ENCODE peak calls at places on chromosome 21, in four cellular contexts. K is IMR-90, Z is neuronal stem cell, O is mesenchymal stem cell. M is an unnamed sample.

GRCh38 chr21:36330904-36331303 is 10.9 kb downstream of the MORC3 start:
- DNase-seq in K (peak; percentile 60), Z (no peak), O (peak; percentile 60), M (peak; percentile 53)

GRCh38 chr21:15406791-15407190 is 323.0 kb upstream of the USP25 start:
- DNase-seq in K (no peak), Z (no peak), O (no peak), M (no peak)

GRCh38 chr21:38993561-38993960 is 187.8 kb downstream of the ETS2 start:
- DNase-seq in K (peak; percentile 92), Z (no peak), O (peak; percentile 81), M (no peak)

GRCh38 chr21:14383596-14384210 is 757 bp upstream of the HSPA13 start:
- DNase-seq in K (peak; percentile 5), Z (peak; percentile 3), O (no peak), M (no peak)

GRCh38 chr21:29501451-29501850 is 202.7 kb downstream of the BACH1 start:
- DNase-seq in K (peak; percentile 88), Z (no peak), O (no peak), M (no peak)

GRCh38 chr21:17613242-17613676 is 558 bp upstream of the BTG3 start:
- DNase-seq in K (no peak), Z (peak; percentile 4), O (peak; percentile 28), M (no peak)

GRCh38 chr21:44869860-44870747 is 3.4 kb downstream of the PTTG1IP start:
- DNase-seq in K (peak; percentile 96), Z (no peak), O (peak; percentile 97), M (peak; percentile 94)

GRCh38 chr21:36210779-36211659 is 54.4 kb downstream of the DOP1B start:
- DNase-seq in K (no peak), Z (no peak), O (no peak), M (peak; percentile 67)

GRCh38 chr21:36419996-36420395 is 34.8 kb downstream of the CHAF1B start:
- DNase-seq in K (peak; percentile 92), Z (peak; percentile 65), O (peak; percentile 92), M (peak; percentile 93)

GRCh38 chr21:45330075-45330781 is 42.5 kb upstream of the POFUT2 start:
- DNase-seq in K (peak; percentile 88), Z (no peak), O (peak; percentile 88), M (peak; percentile 97)

GRCh38 chr21:45030637-45031218 is 43.7 kb upstream of the ADARB1 start:
- DNase-seq in K (no peak), Z (no peak), O (peak; percentile 20), M (no peak)

GRCh38 chr21:15005391-15005790 is 59.4 kb downstream of the NRIP1 start:
- DNase-seq in K (peak; percentile 38), Z (no peak), O (no peak), M (peak; percentile 88)

GRCh38 chr21:24456358-24456757 is 1150.9 kb downstream of the MRPL39 start:
- DNase-seq in K (no peak), Z (no peak), O (no peak), M (no peak)

GRCh38 chr21:30126575-30126974 is 40.0 kb downstream of the CLDN17 start:
- DNase-seq in K (no peak), Z (no peak), O (no peak), M (no peak)

GRCh38 chr21:44994016-44994365 is 54.2 kb downstream of the SLX9 start:
- DNase-seq in K (no peak), Z (no peak), O (no peak), M (no peak)

GRCh38 chr21:30829659-30830058 is at the start of gene KRTAP7-1:
- DNase-seq in K (no peak), Z (no peak), O (no peak), M (no peak)

GRCh38 chr21:37208741-37209225 is 58.4 kb downstream of the VPS26C start:
- DNase-seq in K (no peak), Z (no peak), O (no peak), M (no peak)

GRCh38 chr21:25457411-25457810 is 149.9 kb downstream of the MRPL39 start:
- DNase-seq in K (peak; percentile 85), Z (no peak), O (peak; percentile 39), M (no peak)

GRCh38 chr21:44442266-44443125 is 12.8 kb upstream of the LRRC3 start:
- DNase-seq in K (no peak), Z (no peak), O (no peak), M (no peak)

GRCh38 chr21:25573409-25574206 is 33.7 kb downstream of the MRPL39 start:
- DNase-seq in K (peak; percentile 99), Z (no peak), O (peak; percentile 93), M (peak; percentile 26)

GRCh38 chr21:39667353-39667891 is 54.7 kb downstream of the B3GALT5 start:
- DNase-seq in K (no peak), Z (no peak), O (no peak), M (no peak)

GRCh38 chr21:28615276-28615675 is 377.4 kb downstream of the LTN1 start:
- DNase-seq in K (peak; percentile 84), Z (no peak), O (no peak), M (peak; percentile 37)

GRCh38 chr21:26844258-26845065 is 747 bp downstream of the ADAMTS1 start:
- DNase-seq in K (peak; percentile 22), Z (peak; percentile 44), O (peak; percentile 63), M (peak; percentile 48)

GRCh38 chr21:26843912-26844257 is 1.3 kb downstream of the ADAMTS1 start:
- DNase-seq in K (peak; percentile 55), Z (peak; percentile 35), O (peak; percentile 61), M (no peak)

GRCh38 chr21:26845066-26845749 is at the start of gene ADAMTS1:
- DNase-seq in K (peak; percentile 92), Z (peak; percentile 88), O (peak; percentile 95), M (peak; percentile 97)

GRCh38 chr21:26842300-26842699 is 2.9 kb downstream of the ADAMTS1 start:
- DNase-seq in K (peak; percentile 64), Z (no peak), O (peak; percentile 48), M (no peak)

DNA sequence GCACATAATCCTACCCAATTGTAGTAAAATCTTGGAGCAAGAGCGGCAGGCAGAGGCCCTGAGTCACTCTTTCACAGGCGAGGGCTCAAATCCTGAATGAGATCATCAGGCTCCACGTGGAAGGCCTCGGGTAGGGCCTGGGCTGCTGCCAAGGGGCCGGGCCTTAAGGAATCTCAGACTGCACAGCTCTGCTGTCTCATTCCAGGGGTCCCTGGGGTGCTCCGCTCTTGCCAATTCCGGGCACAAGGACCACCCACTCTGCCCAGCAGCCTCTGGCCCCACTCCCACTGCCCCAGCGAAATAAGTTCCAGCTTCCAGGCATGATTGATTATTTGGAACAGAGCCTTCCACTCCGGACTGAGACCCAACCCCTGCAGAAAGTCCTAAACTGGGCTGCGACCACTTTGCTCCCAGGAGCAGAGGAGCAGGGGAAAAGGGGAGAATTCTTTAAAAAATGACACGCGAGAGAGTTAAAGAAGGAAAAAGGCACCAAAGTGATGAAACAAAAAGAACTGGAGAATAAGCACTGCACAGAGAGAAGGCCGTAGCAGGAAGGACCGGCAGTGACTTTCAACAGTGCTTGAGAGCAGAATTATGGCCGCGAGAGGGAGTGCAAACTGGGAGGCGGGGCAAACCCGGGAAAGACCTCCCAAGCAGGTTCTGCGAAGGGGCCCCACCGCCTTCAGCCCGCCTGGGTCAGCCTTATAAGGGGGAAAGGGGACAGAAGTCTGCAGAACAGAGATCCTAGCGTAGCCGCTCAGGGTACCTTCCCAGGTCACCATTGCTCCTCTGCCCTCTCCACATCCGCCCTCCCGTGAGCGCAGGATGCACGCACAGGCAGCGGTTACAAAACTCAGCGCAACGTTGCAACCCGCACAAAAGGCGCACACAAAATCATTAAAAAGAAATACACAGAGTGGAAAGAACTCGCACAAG is 2.0 kb downstream of the ADAMTS1 start:
- DNase-seq in K (peak; percentile 96), Z (peak; percentile 68), O (peak; percentile 96), M (peak; percentile 92)
- H2BK120ac ChIP-seq in K (peak overlapping the region; percentile 29), Z (no peak overlapping the region), O (no peak overlapping the region), M (no peak overlapping the region)

GRCh38 chr21:35051287-35051818 is 2.3 kb upstream of the RUNX1 start:
- DNase-seq in K (peak; percentile 80), Z (peak; percentile 59), O (peak; percentile 90), M (peak; percentile 91)
- H4K8ac ChIP-seq in K (peak overlapping the region; percentile 87), Z (no peak overlapping the region), O (peak overlapping the region; percentile 48), M (no peak overlapping the region)

GRCh38 chr21:42390193-42390592 is 5.7 kb downstream of the TMPRSS3 start:
- DNase-seq in K (no peak), Z (no peak), O (no peak), M (no peak)
- H3K4me1 ChIP-seq in K (no peaks in the 10 kb centered on the region), Z (peaks cover 12% of the 10 kb centered on the region), O (peaks cover 27% of the 10 kb centered on the region), M (no peaks in the 10 kb centered on the region)

GRCh38 chr21:43317254-43317748 is 109.6 kb downstream of the SIK1 start:
- DNase-seq in K (no peak), Z (no peak), O (no peak), M (no peak)
- H2BK120ac ChIP-seq in K (no peak overlapping the region), Z (no peak overlapping the region), O (no peak overlapping the region), M (no peak overlapping the region)

DNA sequence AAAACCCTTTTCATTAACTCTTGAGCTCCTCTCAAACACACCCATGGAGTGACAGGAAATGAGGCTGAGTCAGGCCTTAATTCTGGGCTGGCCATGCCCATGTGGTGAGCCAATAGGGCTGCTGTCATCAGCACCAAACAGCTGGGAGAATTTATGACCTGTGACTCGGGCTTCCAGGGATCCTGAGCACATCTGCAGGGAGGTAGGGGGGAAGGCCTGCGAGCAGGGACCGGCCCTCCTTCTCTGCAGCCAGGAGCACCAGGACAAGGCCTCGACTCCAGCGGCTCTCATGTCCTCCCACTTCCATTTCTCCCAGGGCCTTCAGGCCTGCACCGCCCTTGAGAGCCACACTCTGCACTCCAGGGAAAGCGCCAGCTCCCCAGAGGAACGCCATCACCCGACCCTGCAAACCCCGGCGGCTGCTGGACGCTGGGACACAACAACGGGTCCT is 14.6 kb downstream of the RIPK4 start:
- DNase-seq in K (peak; percentile 64), Z (no peak), O (peak; percentile 27), M (peak; percentile 74)
- H4K8ac ChIP-seq in K (no peak overlapping the region), Z (no peak overlapping the region), O (no peak overlapping the region), M (no peak overlapping the region)

GRCh38 chr21:33259995-33260394 is 6.2 kb upstream of the IL10RB start:
- DNase-seq in K (no peak), Z (no peak), O (no peak), M (no peak)

GRCh38 chr21:33258475-33258874 is 7.7 kb upstream of the IL10RB start:
- DNase-seq in K (no peak), Z (no peak), O (no peak), M (no peak)

GRCh38 chr21:33257404-33257803 is 8.8 kb upstream of the IL10RB start:
- DNase-seq in K (no peak), Z (no peak), O (no peak), M (no peak)

GRCh38 chr21:33261635-33262034 is 4.5 kb upstream of the IL10RB start:
- DNase-seq in K (peak; percentile 62), Z (no peak), O (peak; percentile 69), M (no peak)

GRCh38 chr21:33259428-33259827 is 6.7 kb upstream of the IL10RB start:
- DNase-seq in K (peak; percentile 60), Z (no peak), O (peak; percentile 35), M (no peak)
- H3K4me1 ChIP-seq in K (peaks cover 4% of the 10 kb centered on the region), Z (no peaks in the 10 kb centered on the region), O (peaks cover 3% of the 10 kb centered on the region), M (no peaks in the 10 kb centered on the region)

GRCh38 chr21:41217656-41218380 is 49.9 kb downstream of the BACE2 start:
- DNase-seq in K (peak; percentile 74), Z (no peak), O (no peak), M (peak; percentile 52)
- H2BK120ac ChIP-seq in K (peak overlapping the region; percentile 82), Z (no peak overlapping the region), O (no peak overlapping the region), M (no peak overlapping the region)

DNA sequence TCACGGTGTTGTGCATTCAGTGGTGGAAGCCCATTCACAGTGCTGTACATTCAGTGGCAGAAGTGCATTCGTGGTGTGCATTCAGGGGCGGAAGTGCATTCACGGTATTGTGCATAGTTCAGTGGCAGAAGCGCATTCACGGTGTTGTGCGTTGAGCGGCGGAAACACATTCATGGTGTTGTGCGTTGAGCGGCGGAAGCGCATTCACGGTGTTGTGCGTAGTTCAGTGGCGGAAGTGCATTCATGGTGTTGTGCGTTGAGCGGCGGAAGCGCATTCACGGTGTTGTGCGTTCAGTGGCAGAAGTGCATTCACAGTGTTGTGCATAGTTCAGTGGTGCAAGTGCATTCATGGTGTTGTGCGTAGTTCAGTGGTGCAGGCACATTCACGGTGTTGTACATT is 60.6 kb downstream of the PCNT start:
- DNase-seq in K (no peak), Z (no peak), O (no peak), M (no peak)
- H4K8ac ChIP-seq in K (no peak overlapping the region), Z (no peak overlapping the region), O (no peak overlapping the region), M (no peak overlapping the region)